ENCODE peak calls at places on chromosome 14, in five cellular contexts. One of them, this sample, is unnamed.
A peak's percentile ranks its signal among the peaks of the same experiment; 100 is the strongest.

GRCh38 chr14:51657762-51658161 is 6.1 kb downstream of the FRMD6 start:
- DNase-seq in HepG2: no peak
- DNase-seq in lower leg skin: no peak
- DNase-seq in H54: no peak
- DNase-seq in A549: no peak
- DNase-seq in this sample: no peak

GRCh38 chr14:54123836-54124235 is 167.2 kb upstream of the BMP4 start:
- DNase-seq in lower leg skin: no peak
- DNase-seq in HepG2: no peak
- DNase-seq in A549: no peak
- DNase-seq in H54: no peak
- DNase-seq in this sample: no peak

GRCh38 chr14:73795466-73795865 is 56.2 kb upstream of the PTGR2 start:
- DNase-seq in lower leg skin: no peak
- DNase-seq in H54: no peak
- DNase-seq in HepG2: no peak
- DNase-seq in A549: no peak
- DNase-seq in this sample: no peak

GRCh38 chr14:71665157-71665556 is 267.1 kb upstream of the RGS6 start:
- DNase-seq in lower leg skin: no peak
- DNase-seq in HepG2: no peak
- DNase-seq in H54: no peak
- DNase-seq in A549: no peak
- DNase-seq in this sample: no peak

GRCh38 chr14:103142031-103142430 is 18.8 kb downstream of the TNFAIP2 start:
- DNase-seq in HepG2: no peak
- DNase-seq in H54: no peak
- DNase-seq in A549: no peak
- DNase-seq in lower leg skin: no peak
- DNase-seq in this sample: no peak

GRCh38 chr14:70755655-70756054 is 53.7 kb downstream of the MAP3K9 start:
- DNase-seq in H54: no peak
- DNase-seq in lower leg skin: no peak
- DNase-seq in HepG2: no peak
- DNase-seq in A549: no peak
- DNase-seq in this sample: no peak

GRCh38 chr14:33855672-33856071 is 95.2 kb downstream of the EGLN3 start:
- DNase-seq in A549: no peak
- DNase-seq in H54: no peak
- DNase-seq in HepG2: no peak
- DNase-seq in lower leg skin: no peak
- DNase-seq in this sample: no peak

GRCh38 chr14:51095854-51096823 is 1.2 kb upstream of the TRIM9 start:
- DNase-seq in H54: peak; percentile 22
- DNase-seq in lower leg skin: peak; percentile 92
- DNase-seq in HepG2: no peak
- DNase-seq in A549: peak; percentile 19
- DNase-seq in this sample: no peak

GRCh38 chr14:72478397-72479025 is 415.4 kb downstream of the DPF3 start:
- DNase-seq in A549: no peak
- DNase-seq in lower leg skin: no peak
- DNase-seq in H54: no peak
- DNase-seq in HepG2: no peak
- DNase-seq in this sample: no peak

GRCh38 chr14:99481745-99482099 is 513 bp downstream of the CCNK start:
- DNase-seq in H54: no peak
- DNase-seq in lower leg skin: no peak
- DNase-seq in HepG2: no peak
- DNase-seq in A549: peak; percentile 39
- DNase-seq in this sample: no peak

GRCh38 chr14:21940887-21941855 is 267.6 kb upstream of the OR4E1 start:
- DNase-seq in lower leg skin: no peak
- DNase-seq in HepG2: peak; percentile 55
- DNase-seq in A549: peak; percentile 56
- DNase-seq in H54: no peak
- DNase-seq in this sample: no peak

GRCh38 chr14:106436310-106436905 is 910.0 kb downstream of the TMEM121 start:
- DNase-seq in HepG2: no peak
- DNase-seq in A549: peak; percentile 55
- DNase-seq in H54: no peak
- DNase-seq in lower leg skin: no peak
- DNase-seq in this sample: no peak

GRCh38 chr14:104544362-104544761 is 35.2 kb upstream of the C14orf180 start:
- DNase-seq in lower leg skin: peak; percentile 73
- DNase-seq in A549: no peak
- DNase-seq in H54: no peak
- DNase-seq in HepG2: no peak
- DNase-seq in this sample: no peak

GRCh38 chr14:64186231-64187129 is 107.7 kb downstream of the ESR2 start:
- DNase-seq in H54: no peak
- DNase-seq in HepG2: no peak
- DNase-seq in lower leg skin: no peak
- DNase-seq in A549: no peak
- DNase-seq in this sample: no peak

GRCh38 chr14:99174920-99175319 is 97.1 kb downstream of the BCL11B start:
- DNase-seq in H54: no peak
- DNase-seq in A549: no peak
- DNase-seq in lower leg skin: no peak
- DNase-seq in HepG2: no peak
- DNase-seq in this sample: no peak

GRCh38 chr14:54291491-54292191 is 105.2 kb upstream of the CDKN3 start:
- DNase-seq in H54: no peak
- DNase-seq in lower leg skin: no peak
- DNase-seq in HepG2: peak; percentile 98
- DNase-seq in A549: no peak
- DNase-seq in this sample: no peak

GRCh38 chr14:59189281-59189821 is 884 bp downstream of the DAAM1 start:
- DNase-seq in H54: no peak
- DNase-seq in HepG2: no peak
- DNase-seq in lower leg skin: peak; percentile 88
- DNase-seq in A549: peak; percentile 1
- DNase-seq in this sample: no peak

GRCh38 chr14:59055439-59056045 is 132.9 kb upstream of the DAAM1 start:
- DNase-seq in lower leg skin: no peak
- DNase-seq in A549: peak; percentile 28
- DNase-seq in HepG2: peak; percentile 21
- DNase-seq in H54: peak; percentile 16
- DNase-seq in this sample: peak; percentile 33

GRCh38 chr14:79229383-79229875 is 981.9 kb downstream of the DIO2 start:
- DNase-seq in lower leg skin: no peak
- DNase-seq in H54: no peak
- DNase-seq in A549: no peak
- DNase-seq in HepG2: no peak
- DNase-seq in this sample: no peak
- TF ChIP-seq POLR2A in lower leg skin: no peak
- TF ChIP-seq POLR2A in H54: no peak
- TF ChIP-seq POLR2A in A549: no peak
- TF ChIP-seq POLR2A in HepG2: no peak
- TF ChIP-seq POLR2A in this sample: no peak

DNA sequence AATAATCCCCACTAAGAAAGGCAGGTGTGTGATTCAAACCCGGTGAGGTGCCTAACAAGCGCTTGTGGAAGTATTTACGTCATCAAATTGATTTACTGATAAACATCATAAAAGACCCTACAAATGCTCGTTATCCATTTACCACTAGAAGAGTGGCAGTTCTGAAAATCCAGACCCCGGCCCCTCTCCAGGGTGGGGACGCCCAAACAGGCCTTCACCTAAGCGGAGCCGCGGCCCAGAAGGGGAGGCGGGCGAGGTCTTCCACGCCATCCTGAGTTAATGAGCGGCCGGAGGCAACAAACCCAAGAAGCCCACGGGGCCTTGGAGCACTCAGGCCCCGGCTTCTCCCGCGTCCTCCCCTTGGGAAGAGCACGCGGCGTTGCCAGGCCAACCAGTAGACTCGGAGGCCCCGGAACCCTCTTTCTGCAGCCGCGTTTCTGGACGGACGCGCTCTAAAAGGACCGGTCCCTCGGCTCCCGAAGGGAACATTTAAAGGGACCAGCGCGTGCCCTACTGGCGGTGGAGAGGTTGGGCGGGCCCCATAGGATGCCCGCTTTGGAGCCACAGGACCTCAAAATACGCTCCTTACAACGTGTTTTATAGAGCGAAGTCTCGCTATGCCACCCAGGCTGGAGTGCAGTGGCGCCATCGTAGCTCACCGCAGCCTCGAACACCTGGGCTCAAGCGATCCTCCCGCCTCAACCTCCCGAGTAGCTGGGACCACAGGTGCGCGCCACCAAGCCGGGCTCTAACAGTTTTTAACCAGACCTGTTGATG is 3.5 kb downstream of the PTPN21 start:
- DNase-seq in HepG2: no peak
- DNase-seq in A549: peak; percentile 91
- DNase-seq in H54: no peak
- DNase-seq in lower leg skin: peak; percentile 96
- DNase-seq in this sample: peak; percentile 41
- TF ChIP-seq POLR2A in HepG2: no peak
- TF ChIP-seq POLR2A in A549: no peak
- TF ChIP-seq POLR2A in H54: no peak
- TF ChIP-seq POLR2A in lower leg skin: no peak
- TF ChIP-seq POLR2A in this sample: no peak

GRCh38 chr14:96394047-96394815 is 2.3 kb downstream of the AK7 start:
- DNase-seq in A549: no peak
- DNase-seq in lower leg skin: peak; percentile 54
- DNase-seq in HepG2: no peak
- DNase-seq in H54: no peak
- DNase-seq in this sample: no peak

GRCh38 chr14:96390965-96391292 is 999 bp upstream of the AK7 start:
- DNase-seq in HepG2: no peak
- DNase-seq in lower leg skin: no peak
- DNase-seq in H54: no peak
- DNase-seq in A549: peak; percentile 2
- DNase-seq in this sample: no peak

GRCh38 chr14:96393292-96393691 is 1.4 kb downstream of the AK7 start:
- DNase-seq in lower leg skin: no peak
- DNase-seq in H54: no peak
- DNase-seq in HepG2: no peak
- DNase-seq in A549: no peak
- DNase-seq in this sample: no peak

GRCh38 chr14:96391293-96392118 is 422 bp upstream of the AK7 start:
- DNase-seq in H54: peak; percentile 85
- DNase-seq in HepG2: peak; percentile 82
- DNase-seq in lower leg skin: peak; percentile 99
- DNase-seq in A549: peak; percentile 96
- DNase-seq in this sample: peak; percentile 93
- TF ChIP-seq POLR2A in H54: peak; percentile 38
- TF ChIP-seq POLR2A in HepG2: peak; percentile 69
- TF ChIP-seq POLR2A in lower leg skin: no peak
- TF ChIP-seq POLR2A in A549: peak; percentile 90
- TF ChIP-seq POLR2A in this sample: no peak

DNA sequence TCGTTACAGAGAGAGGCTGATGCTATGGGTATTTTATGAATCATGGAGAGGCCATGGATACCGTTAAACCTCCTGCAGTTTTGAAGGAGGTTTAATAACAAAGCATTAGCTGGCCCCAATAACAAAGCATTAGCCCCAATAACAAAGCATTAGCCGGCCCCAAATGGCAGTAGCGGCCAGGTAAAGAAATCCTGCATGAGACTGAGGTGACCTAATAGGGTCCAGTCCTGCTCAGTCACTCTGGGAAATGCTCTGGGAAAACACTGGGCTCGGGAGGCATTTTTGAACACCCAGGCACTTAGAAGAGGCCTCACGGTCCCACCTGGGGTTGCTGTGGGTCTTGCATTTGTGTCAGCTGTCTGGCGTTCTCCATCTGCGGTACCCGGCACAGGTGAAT is 776 bp upstream of the RIN3 start:
- DNase-seq in H54: no peak
- DNase-seq in A549: no peak
- DNase-seq in HepG2: no peak
- DNase-seq in lower leg skin: no peak
- DNase-seq in this sample: no peak
- TF ChIP-seq POLR2A in H54: no peak
- TF ChIP-seq POLR2A in A549: no peak
- TF ChIP-seq POLR2A in HepG2: no peak
- TF ChIP-seq POLR2A in lower leg skin: no peak
- TF ChIP-seq POLR2A in this sample: no peak

GRCh38 chr14:88840926-88841325 is 16.5 kb downstream of the TTC8 start:
- DNase-seq in HepG2: no peak
- DNase-seq in H54: no peak
- DNase-seq in lower leg skin: no peak
- DNase-seq in A549: no peak
- DNase-seq in this sample: no peak

GRCh38 chr14:88837495-88837894 is 13.0 kb downstream of the TTC8 start:
- DNase-seq in A549: no peak
- DNase-seq in HepG2: no peak
- DNase-seq in H54: no peak
- DNase-seq in lower leg skin: no peak
- DNase-seq in this sample: no peak

GRCh38 chr14:88835661-88836060 is 11.2 kb downstream of the TTC8 start:
- DNase-seq in HepG2: no peak
- DNase-seq in A549: no peak
- DNase-seq in H54: no peak
- DNase-seq in lower leg skin: no peak
- DNase-seq in this sample: no peak

GRCh38 chr14:88834883-88835431 is 10.5 kb downstream of the TTC8 start:
- DNase-seq in A549: no peak
- DNase-seq in HepG2: no peak
- DNase-seq in H54: no peak
- DNase-seq in lower leg skin: no peak
- DNase-seq in this sample: no peak

DNA sequence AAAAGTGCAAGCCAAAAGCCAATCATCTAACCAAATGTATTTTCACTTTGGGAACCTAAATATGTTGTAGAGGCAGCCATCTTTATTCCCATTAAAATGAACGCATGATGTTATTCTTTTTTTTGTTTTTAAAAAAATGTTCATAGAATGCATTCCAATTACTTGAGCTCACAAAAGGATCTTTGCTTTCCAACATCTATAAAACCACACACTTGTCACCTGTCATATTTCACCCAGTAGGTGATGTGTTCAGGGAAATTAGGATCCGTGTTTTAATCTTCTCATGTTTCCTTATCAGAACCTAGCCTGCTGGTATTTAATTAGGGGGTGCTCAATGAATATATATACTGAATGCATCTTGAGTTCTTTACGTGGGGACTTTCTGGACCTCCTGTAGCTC is 13.6 kb downstream of the TTC8 start:
- DNase-seq in HepG2: no peak
- DNase-seq in lower leg skin: no peak
- DNase-seq in H54: no peak
- DNase-seq in A549: no peak
- DNase-seq in this sample: no peak
- TF ChIP-seq POLR2A in HepG2: no peak
- TF ChIP-seq POLR2A in lower leg skin: no peak
- TF ChIP-seq POLR2A in H54: no peak
- TF ChIP-seq POLR2A in A549: no peak
- TF ChIP-seq POLR2A in this sample: no peak